ENCODE peak calls at places on chromosome 22, in four cellular contexts. J is transverse colon, W is brain microvascular endothelial cell, H is RWPE1. X is an unnamed sample.

GRCh38 chr22:30694638-30695350 is at the start of gene OSBP2:
- DNase-seq in W (no peak), H (peak; percentile 13), J (peak; percentile 56), X (no peak)

GRCh38 chr22:23696326-23696851 is 5.6 kb downstream of the RGL4 start:
- DNase-seq in J (peak; percentile 52), W (peak; percentile 40), H (no peak), X (no peak)

GRCh38 chr22:41512421-41513194 is 31.7 kb downstream of the POLR3H start:
- DNase-seq in J (no peak), H (peak; percentile 79), W (peak; percentile 63), X (peak; percentile 65)

GRCh38 chr22:44387486-44387885 is 74.7 kb upstream of the SHISAL1 start:
- DNase-seq in H (no peak), J (no peak), W (no peak), X (no peak)

GRCh38 chr22:32475428-32476010 is 908 bp downstream of the FBXO7 start:
- DNase-seq in J (peak; percentile 47), W (no peak), H (no peak), X (peak; percentile 25)

GRCh38 chr22:42194953-42195352 is 64.3 kb upstream of the CYP2D6 start:
- DNase-seq in J (no peak), H (no peak), W (no peak), X (no peak)

GRCh38 chr22:29158546-29158945 is 47.1 kb upstream of the EMID1 start:
- DNase-seq in W (no peak), H (no peak), J (no peak), X (no peak)

GRCh38 chr22:31628969-31629723 is 32.9 kb downstream of the PISD start:
- DNase-seq in H (no peak), W (no peak), J (no peak), X (no peak)

GRCh38 chr22:44869196-44869595 is 116.8 kb downstream of the ARHGAP8 start:
- DNase-seq in W (no peak), J (no peak), H (no peak), X (no peak)

GRCh38 chr22:44297662-44298061 is 15.1 kb downstream of the SHISAL1 start:
- DNase-seq in H (no peak), J (no peak), W (no peak), X (no peak)

GRCh38 chr22:33006220-33006954 is 51.8 kb downstream of the SYN3 start:
- DNase-seq in W (no peak), H (no peak), J (no peak), X (no peak)

GRCh38 chr22:20494978-20495860 is at the start of gene KLHL22:
- DNase-seq in J (peak; percentile 44), W (no peak), H (peak; percentile 19), X (no peak)

GRCh38 chr22:24506802-24507438 is 11.8 kb downstream of the UPB1 start:
- DNase-seq in H (no peak), J (no peak), W (no peak), X (peak; percentile 23)

GRCh38 chr22:19983701-19984100 is 32.9 kb downstream of the ARVCF start:
- DNase-seq in J (no peak), W (no peak), H (no peak), X (no peak)

GRCh38 chr22:40766956-40767355 is 52.2 kb downstream of the SLC25A17 start:
- DNase-seq in J (no peak), H (no peak), W (no peak), X (no peak)

GRCh38 chr22:20889904-20890303 is 27.3 kb upstream of the CRKL start:
- DNase-seq in W (no peak), H (no peak), J (no peak), X (no peak)

GRCh38 chr22:36569999-36570398 is 41.0 kb upstream of the EIF3D start:
- DNase-seq in J (no peak), W (peak; percentile 44), H (no peak), X (no peak)
- TF ChIP-seq CTCF in J (no peak), W (peak; percentile 76), H (no peak), X (peak; percentile 67)

GRCh38 chr22:18121436-18122253 is 11.0 kb downstream of the TUBA8 start:
- DNase-seq in J (no peak), H (no peak), W (no peak), X (no peak)
- TF ChIP-seq CTCF in J (no peak), H (no peak), W (peak; percentile 34), X (no peak)

GRCh38 chr22:49047461-49047860 is 780.2 kb downstream of the BRD1 start:
- DNase-seq in H (no peak), J (no peak), W (peak; percentile 56), X (no peak)

GRCh38 chr22:49045276-49045675 is 782.4 kb downstream of the BRD1 start:
- DNase-seq in W (no peak), H (no peak), J (no peak), X (no peak)

GRCh38 chr22:49046546-49047305 is 780.9 kb downstream of the BRD1 start:
- DNase-seq in W (peak; percentile 5), H (no peak), J (no peak), X (no peak)

GRCh38 chr22:49044776-49045175 is 782.9 kb downstream of the BRD1 start:
- DNase-seq in W (no peak), J (no peak), H (no peak), X (no peak)

GRCh38 chr22:49046000-49046545 is 781.6 kb downstream of the BRD1 start:
- DNase-seq in W (no peak), H (no peak), J (no peak), X (no peak)
- TF ChIP-seq CTCF in W (no peak), H (no peak), J (no peak), X (no peak)

DNA sequence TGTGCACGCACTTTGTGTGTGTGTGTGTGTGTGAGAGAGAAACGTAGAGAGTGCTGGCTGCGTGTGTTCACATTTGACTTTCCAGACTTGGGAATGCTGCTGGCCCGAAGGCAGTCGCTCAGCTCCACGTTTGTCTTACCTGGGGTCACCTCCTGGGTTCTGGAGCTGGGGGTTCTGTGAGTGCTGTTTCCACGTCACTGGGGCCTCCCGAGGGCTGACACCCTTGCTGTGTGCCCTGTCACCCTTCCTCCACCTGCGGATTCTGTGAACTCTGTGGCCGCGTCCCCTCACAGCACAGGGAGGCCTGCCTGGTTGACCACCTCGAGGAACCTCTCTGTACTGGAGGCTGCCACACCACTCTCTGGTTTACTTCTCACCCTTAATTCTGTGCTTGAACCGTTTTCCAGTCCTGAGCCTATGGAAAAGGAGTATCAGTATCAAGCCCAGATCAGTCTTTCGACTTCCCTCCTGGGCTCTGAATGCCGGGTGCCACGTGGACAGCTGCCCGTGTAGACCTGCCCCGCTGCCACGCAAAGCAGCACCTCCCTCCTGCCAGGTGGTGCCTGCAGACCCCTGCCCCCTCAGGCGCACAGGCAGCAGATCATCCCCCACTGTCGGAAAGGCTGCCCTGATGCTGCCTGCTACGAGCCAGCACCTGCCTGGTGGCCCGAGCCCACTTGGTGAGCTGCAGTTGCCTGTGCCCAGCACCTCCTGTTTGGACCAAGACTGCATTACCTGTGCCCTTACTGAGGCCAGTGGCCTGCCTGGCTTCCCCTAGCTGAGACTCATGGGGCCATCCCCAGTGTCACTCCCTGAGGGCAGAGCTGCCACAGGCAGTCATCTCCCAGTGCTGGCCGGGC is 233.3 kb downstream of the TBC1D22A start:
- DNase-seq in W (no peak), H (no peak), J (no peak), X (no peak)
- TF ChIP-seq CTCF in W (no peak), H (no peak), J (no peak), X (no peak)

GRCh38 chr22:27814993-27815392 is 13.4 kb upstream of the MN1 start:
- DNase-seq in W (no peak), J (no peak), H (no peak), X (no peak)
- TF ChIP-seq CTCF in W (no peak), J (no peak), H (no peak), X (no peak)

GRCh38 chr22:35516723-35517122 is 23.9 kb upstream of the RASD2 start:
- DNase-seq in J (no peak), H (no peak), W (no peak), X (no peak)

GRCh38 chr22:35518781-35519180 is 21.9 kb upstream of the RASD2 start:
- DNase-seq in J (no peak), W (no peak), H (no peak), X (no peak)

GRCh38 chr22:35519306-35520000 is 21.2 kb upstream of the RASD2 start:
- DNase-seq in J (no peak), H (no peak), W (no peak), X (no peak)

GRCh38 chr22:35517207-35517606 is 23.4 kb upstream of the RASD2 start:
- DNase-seq in H (no peak), W (no peak), J (no peak), X (no peak)

GRCh38 chr22:35517769-35518530 is 22.7 kb upstream of the RASD2 start:
- DNase-seq in W (no peak), J (peak; percentile 63), H (peak; percentile 20), X (no peak)
- TF ChIP-seq CTCF in W (no peak), J (no peak), H (no peak), X (no peak)

GRCh38 chr22:17893900-17894299 is 119.6 kb upstream of the BID start:
- DNase-seq in J (peak; percentile 73), W (no peak), H (no peak), X (no peak)

GRCh38 chr22:17898375-17898774 is 124.1 kb upstream of the BID start:
- DNase-seq in J (no peak), H (no peak), W (no peak), X (no peak)

GRCh38 chr22:17897864-17898263 is 123.6 kb upstream of the BID start:
- DNase-seq in W (no peak), J (no peak), H (no peak), X (no peak)

GRCh38 chr22:17897411-17897810 is 123.1 kb upstream of the BID start:
- DNase-seq in W (no peak), J (no peak), H (no peak), X (no peak)

DNA sequence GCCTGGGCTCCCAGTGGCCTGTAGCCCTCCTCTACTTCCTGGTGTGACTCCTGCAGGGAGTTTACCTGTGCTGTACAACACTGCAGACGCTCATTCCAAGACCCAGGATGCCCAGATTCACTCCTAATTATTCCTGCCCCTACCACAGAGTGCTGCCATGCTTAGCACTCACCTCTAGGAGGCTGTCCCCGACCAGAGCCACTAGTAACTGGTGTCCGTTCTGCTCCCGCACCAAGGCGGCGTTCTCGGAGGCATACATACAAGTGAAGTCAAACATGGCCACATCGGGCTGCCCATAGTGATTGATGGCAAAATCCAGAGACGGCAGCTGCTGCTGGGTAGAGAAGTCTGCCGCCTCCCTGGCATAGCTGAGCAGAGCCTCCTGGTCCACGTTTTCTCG is 122.3 kb upstream of the BID start:
- DNase-seq in H (no peak), W (no peak), J (no peak), X (no peak)
- TF ChIP-seq CTCF in H (no peak), W (peak; percentile 67), J (peak; percentile 23), X (peak; percentile 61)

X was measured in HFFc6.